ENCODE peak calls at places on chromosomes 6 and 20, in six cellular contexts. W, H, E, X, C and N are unnamed samples.

GRCh38 chr6:16805190-16805860 is 44.1 kb upstream of the ATXN1 start:
- DNase-seq in W (no peak), H (no peak), E (no peak), X (no peak), C (no peak), N (no peak)

GRCh38 chr20:48128436-48128835 is 343.2 kb upstream of the SULF2 start:
- DNase-seq in W (no peak), H (no peak), E (no peak), X (no peak), C (no peak), N (no peak)

GRCh38 chr20:50930139-50931047 is 844 bp downstream of the ADNP start:
- DNase-seq in W (no peak), H (no peak), E (no peak), X (no peak), C (peak; percentile 46), N (peak; percentile 24)

GRCh38 chr20:51526754-51527153 is 15.8 kb downstream of the NFATC2 start:
- DNase-seq in W (no peak), H (no peak), E (no peak), X (no peak), C (no peak), N (no peak)

GRCh38 chr20:48401359-48401758 is 426.4 kb downstream of the PREX1 start:
- DNase-seq in W (no peak), H (no peak), E (no peak), X (no peak), C (no peak), N (no peak)

GRCh38 chr6:138944412-138944811 is 43.6 kb downstream of the REPS1 start:
- DNase-seq in W (peak; percentile 84), H (no peak), E (peak; percentile 83), X (no peak), C (no peak), N (no peak)

GRCh38 chr20:19210426-19211155 is 1.9 kb upstream of the SLC24A3 start:
- DNase-seq in W (no peak), H (no peak), E (no peak), X (no peak), C (peak; percentile 64), N (no peak)

GRCh38 chr20:19251958-19252669 is 39.7 kb downstream of the SLC24A3 start:
- DNase-seq in W (no peak), H (no peak), E (no peak), X (no peak), C (no peak), N (no peak)

GRCh38 chr6:100704941-100705340 is 176.2 kb downstream of the ASCC3 start:
- DNase-seq in W (no peak), H (no peak), E (no peak), X (no peak), C (no peak), N (no peak)

GRCh38 chr20:44642203-44643153 is 9.0 kb downstream of the ADA start:
- DNase-seq in W (peak; percentile 97), H (no peak), E (peak; percentile 82), X (peak; percentile 79), C (peak; percentile 56), N (no peak)

GRCh38 chr20:44643596-44644383 is 7.7 kb downstream of the ADA start:
- DNase-seq in W (peak; percentile 99), H (peak; percentile 57), E (peak; percentile 80), X (peak; percentile 84), C (peak; percentile 81), N (no peak)

GRCh38 chr20:44644384-44645131 is 6.9 kb downstream of the ADA start:
- DNase-seq in W (peak; percentile 17), H (no peak), E (no peak), X (no peak), C (peak; percentile 87), N (no peak)

GRCh38 chr20:44641305-44641704 is 10.2 kb downstream of the ADA start:
- DNase-seq in W (no peak), H (no peak), E (no peak), X (no peak), C (no peak), N (no peak)

DNA sequence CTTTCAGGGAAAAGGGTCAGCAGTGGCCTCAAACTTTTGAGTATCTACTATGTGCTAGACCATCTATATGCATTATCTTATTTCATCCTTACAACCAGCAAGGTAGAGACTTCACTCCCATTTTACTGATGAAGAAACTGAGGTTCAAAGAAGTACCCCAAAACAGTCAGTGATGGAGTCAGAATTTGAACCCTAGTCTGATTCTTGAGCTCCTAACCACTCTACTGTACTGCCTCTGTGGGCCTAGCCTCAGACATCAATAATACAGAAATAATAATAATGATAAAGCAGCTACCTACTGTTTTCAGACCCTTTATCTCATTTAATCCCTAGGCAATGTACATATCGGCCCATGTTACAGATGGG is 8.4 kb downstream of the ADA start:
- DNase-seq in W (no peak), H (no peak), E (no peak), X (no peak), C (no peak), N (no peak)
- H2BK5ac ChIP-seq in W (peak overlapping the region; percentile 94), H (peak overlapping the region; percentile 83), E (peak overlapping the region; percentile 35), X (no peak overlapping the region), C (peak overlapping the region; percentile 93), N (no peak overlapping the region)

DNA sequence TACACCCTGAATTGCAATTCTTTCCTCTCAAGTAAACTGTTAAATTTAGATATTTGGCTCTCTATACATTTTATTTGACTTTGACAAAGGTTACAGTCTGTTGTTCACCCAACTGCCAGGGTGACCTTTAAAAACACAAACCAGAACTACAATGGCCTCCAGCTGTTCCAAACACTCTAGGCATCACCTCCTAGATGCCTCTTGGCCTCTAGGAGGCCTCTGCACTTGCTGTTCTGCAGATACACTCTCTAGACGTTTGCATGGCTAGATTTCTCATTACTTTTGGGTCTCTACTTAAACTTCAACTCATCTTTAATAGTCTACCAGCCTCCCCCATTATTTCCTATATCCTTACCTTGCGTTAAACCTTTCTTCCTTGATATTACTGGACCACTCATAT is 102.8 kb upstream of the BEND3 start:
- DNase-seq in W (no peak), H (no peak), E (no peak), X (no peak), C (no peak), N (no peak)
- H3K14ac ChIP-seq in W (no peak overlapping the region), H (no peak overlapping the region), E (no peak overlapping the region), X (no peak overlapping the region), C (no peak overlapping the region), N (no peak overlapping the region)

GRCh38 chr6:11586574-11586973 is 49.0 kb downstream of the TMEM170B start:
- DNase-seq in W (peak; percentile 93), H (no peak), E (peak; percentile 94), X (no peak), C (peak; percentile 92), N (peak; percentile 39)

GRCh38 chr6:11585426-11586016 is 48.0 kb downstream of the TMEM170B start:
- DNase-seq in W (peak; percentile 74), H (no peak), E (peak; percentile 79), X (no peak), C (peak; percentile 81), N (peak; percentile 43)

GRCh38 chr6:11584264-11584663 is 46.7 kb downstream of the TMEM170B start:
- DNase-seq in W (peak; percentile 37), H (no peak), E (peak; percentile 71), X (no peak), C (peak; percentile 72), N (no peak)

GRCh38 chr6:11589261-11589660 is 51.7 kb downstream of the TMEM170B start:
- DNase-seq in W (no peak), H (no peak), E (peak; percentile 6), X (no peak), C (no peak), N (no peak)

GRCh38 chr6:11586117-11586516 is 48.6 kb downstream of the TMEM170B start:
- DNase-seq in W (peak; percentile 79), H (no peak), E (no peak), X (no peak), C (peak; percentile 61), N (no peak)
- H4K8ac ChIP-seq in W (no peak overlapping the region), H (no peak overlapping the region), E (peak overlapping the region; percentile 50), X (no peak overlapping the region), C (no peak overlapping the region), N (no peak overlapping the region)

GRCh38 chr20:23205221-23205620 is 119.1 kb upstream of the CD93 start:
- DNase-seq in W (no peak), H (no peak), E (no peak), X (peak; percentile 54), C (no peak), N (no peak)
- H2BK5ac ChIP-seq in W (no peak overlapping the region), H (no peak overlapping the region), E (no peak overlapping the region), X (no peak overlapping the region), C (no peak overlapping the region), N (no peak overlapping the region)

GRCh38 chr6:12527339-12527738 is 189.2 kb upstream of the PHACTR1 start:
- DNase-seq in W (no peak), H (no peak), E (peak; percentile 29), X (no peak), C (no peak), N (no peak)
- H3K14ac ChIP-seq in W (no peak overlapping the region), H (no peak overlapping the region), E (no peak overlapping the region), X (no peak overlapping the region), C (no peak overlapping the region), N (no peak overlapping the region)

GRCh38 chr20:38114353-38114791 is 50.7 kb downstream of the TGM2 start:
- DNase-seq in W (peak; percentile 68), H (no peak), E (peak; percentile 67), X (no peak), C (no peak), N (no peak)

GRCh38 chr20:38115896-38116295 is 49.2 kb downstream of the TGM2 start:
- DNase-seq in W (no peak), H (no peak), E (no peak), X (no peak), C (no peak), N (no peak)

GRCh38 chr20:38116409-38117165 is 48.5 kb downstream of the TGM2 start:
- DNase-seq in W (no peak), H (no peak), E (no peak), X (no peak), C (no peak), N (no peak)

GRCh38 chr20:38113401-38114325 is 51.4 kb downstream of the TGM2 start:
- DNase-seq in W (no peak), H (peak; percentile 38), E (no peak), X (peak; percentile 79), C (peak; percentile 38), N (no peak)

GRCh38 chr20:38115205-38115604 is 49.9 kb downstream of the TGM2 start:
- DNase-seq in W (no peak), H (no peak), E (no peak), X (no peak), C (no peak), N (no peak)
- H4K8ac ChIP-seq in W (no peak overlapping the region), H (no peak overlapping the region), E (no peak overlapping the region), X (no peak overlapping the region), C (no peak overlapping the region), N (no peak overlapping the region)

DNA sequence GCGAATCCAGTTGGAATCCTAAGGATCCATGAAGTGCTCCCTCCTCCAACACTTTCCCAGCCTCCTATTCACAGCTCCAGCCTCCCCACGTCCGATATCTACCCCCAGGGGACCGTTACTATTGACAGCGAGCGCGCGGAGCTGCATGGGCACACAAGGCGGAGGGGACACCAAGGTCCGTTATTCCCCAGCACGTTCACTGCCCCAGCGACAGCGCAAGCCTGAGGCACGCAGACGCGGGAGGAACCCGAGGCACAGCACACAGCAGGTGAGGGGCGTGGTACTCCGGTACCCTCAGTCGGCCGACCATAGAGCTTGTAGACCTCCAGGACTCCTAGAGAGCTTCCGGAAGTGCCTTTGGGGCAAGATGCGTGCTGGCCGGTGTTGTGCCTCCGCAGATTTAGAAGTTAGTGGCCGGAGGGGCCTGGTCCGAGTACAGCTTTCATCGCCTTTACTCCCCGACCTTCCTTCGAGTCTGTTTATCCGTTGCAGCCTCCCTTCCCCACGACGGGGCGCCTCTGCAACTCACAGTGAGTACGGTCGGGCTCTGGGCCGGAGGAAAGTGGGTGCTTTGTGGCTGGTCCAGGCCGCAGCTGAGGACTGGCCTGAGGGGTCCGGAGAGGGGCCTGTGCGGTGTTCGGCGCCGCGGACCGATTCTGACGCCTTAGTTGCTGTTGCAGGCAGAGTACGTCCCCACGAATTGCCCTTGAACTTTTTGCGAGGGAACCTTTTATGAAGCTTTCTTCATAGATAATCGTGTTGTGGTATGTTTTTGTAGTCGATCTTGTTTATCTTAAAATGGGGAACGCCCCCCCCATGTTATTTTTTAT is at the start of gene ZKSCAN8:
- DNase-seq in W (peak; percentile 85), H (peak; percentile 75), E (peak; percentile 86), X (peak; percentile 97), C (peak; percentile 87), N (peak; percentile 89)
- H2BK5ac ChIP-seq in W (peak within 1 kb of the TSS; percentile 40), H (no peak within 1 kb of the TSS), E (peak within 1 kb of the TSS; percentile 68), X (no peak within 1 kb of the TSS), C (peak within 1 kb of the TSS; percentile 87), N (no peak within 1 kb of the TSS)